ENCODE peak calls at places on chromosomes 13 and 19, in four cellular contexts. O is WTC11; D is CD8-positive, alpha-beta T cell; B is foreskin keratinocyte. K is an unnamed sample.
A peak's percentile ranks its signal among the peaks of the same experiment; 100 is the strongest.

GRCh38 chr19:42433503-42434260 is 6.5 kb upstream of the LIPE start:
- DNase-seq in O (peak; percentile 85), D (peak; percentile 32), B (no peak), K (no peak)

GRCh38 chr19:51727349-51727880 is 3.6 kb upstream of the HAS1 start:
- DNase-seq in O (no peak), D (no peak), B (no peak), K (peak; percentile 66)

GRCh38 chr19:46426506-46427162 is 2.1 kb downstream of the PNMA8C start:
- DNase-seq in O (peak; percentile 87), D (no peak), B (no peak), K (peak; percentile 50)

GRCh38 chr13:26300140-26300539 is 46.2 kb downstream of the CDK8 start:
- DNase-seq in O (no peak), D (no peak), B (no peak), K (peak; percentile 12)

GRCh38 chr13:98325724-98326123 is 148.7 kb upstream of the RNF113B start:
- DNase-seq in O (no peak), D (no peak), B (no peak), K (no peak)

GRCh38 chr13:94269557-94269956 is 209.9 kb downstream of the DCT start:
- DNase-seq in O (no peak), D (no peak), B (no peak), K (no peak)

GRCh38 chr19:6891761-6892385 is 4.5 kb downstream of the ADGRE1 start:
- DNase-seq in O (no peak), D (no peak), B (no peak), K (no peak)

GRCh38 chr13:51328488-51328887 is 11.0 kb upstream of the SERPINE3 start:
- DNase-seq in O (peak; percentile 84), D (no peak), B (no peak), K (no peak)

GRCh38 chr19:11806354-11807098 is 7.5 kb upstream of the ZNF440 start:
- DNase-seq in O (no peak), D (no peak), B (no peak), K (no peak)

GRCh38 chr19:18274303-18274775 is at the start of gene IQCN:
- DNase-seq in O (no peak), D (peak; percentile 39), B (no peak), K (peak; percentile 50)

GRCh38 chr19:46394398-46394797 is 19.0 kb downstream of the CCDC8 start:
- DNase-seq in O (no peak), D (no peak), B (no peak), K (no peak)

GRCh38 chr13:89695343-89696257 is 1651.9 kb upstream of the MIR17HG start:
- DNase-seq in O (peak; percentile 66), D (no peak), B (peak; percentile 21), K (peak; percentile 17)

GRCh38 chr13:84661718-84662117 is 779.4 kb upstream of the SLITRK1 start:
- DNase-seq in O (no peak), D (no peak), B (no peak), K (no peak)

GRCh38 chr13:76823969-76824368 is 62.2 kb downstream of the KCTD12 start:
- DNase-seq in O (no peak), D (no peak), B (no peak), K (no peak)

GRCh38 chr19:51784922-51785690 is 9.9 kb upstream of the FPR3 start:
- DNase-seq in O (no peak), D (no peak), B (peak; percentile 72), K (peak; percentile 14)

GRCh38 chr19:46076951-46077814 is 36.4 kb upstream of the IGFL4 start:
- DNase-seq in O (peak; percentile 83), D (no peak), B (no peak), K (peak; percentile 92)

GRCh38 chr13:50365683-50366391 is 350.6 kb downstream of the KCNRG start:
- DNase-seq in O (no peak), D (no peak), B (peak; percentile 40), K (peak; percentile 55)

GRCh38 chr13:112861876-112862615 is 107.0 kb upstream of the MCF2L start:
- DNase-seq in O (no peak), D (no peak), B (no peak), K (no peak)

GRCh38 chr19:18865973-18866799 is 29.8 kb downstream of the CERS1 start:
- DNase-seq in O (peak; percentile 78), D (no peak), B (no peak), K (peak; percentile 57)

GRCh38 chr13:28137556-28137955 is 789 bp upstream of the PAN3 start:
- DNase-seq in O (no peak), D (no peak), B (no peak), K (no peak)

GRCh38 chr19:38084196-38084595 is 139.8 kb downstream of the DPF1 start:
- DNase-seq in O (no peak), D (no peak), B (no peak), K (no peak)

GRCh38 chr13:32941368-32941767 is 74.9 kb upstream of the KL start:
- DNase-seq in O (no peak), D (no peak), B (no peak), K (no peak)

GRCh38 chr13:95553614-95554385 is 1.3 kb downstream of the CLDN10 start:
- DNase-seq in O (peak; percentile 46), D (no peak), B (no peak), K (no peak)

GRCh38 chr19:34555447-34555846 is 73.9 kb downstream of the WTIP start:
- DNase-seq in O (peak; percentile 48), D (no peak), B (no peak), K (no peak)
- TF ChIP-seq CTCF in O (no peak), D (no peak), B (peak; percentile 39), K (no peak)

GRCh38 chr19:15021286-15022007 is 27.8 kb upstream of the CASP14 start:
- DNase-seq in O (no peak), D (no peak), B (no peak), K (no peak)

GRCh38 chr19:15028490-15028889 is 20.8 kb upstream of the CASP14 start:
- DNase-seq in O (no peak), D (no peak), B (no peak), K (no peak)

GRCh38 chr19:15022752-15023151 is 26.5 kb upstream of the CASP14 start:
- DNase-seq in O (peak; percentile 21), D (no peak), B (no peak), K (no peak)

GRCh38 chr19:15025237-15025636 is 24.0 kb upstream of the CASP14 start:
- DNase-seq in O (peak; percentile 27), D (no peak), B (no peak), K (peak; percentile 36)
- TF ChIP-seq CTCF in O (no peak), D (no peak), B (peak; percentile 28), K (no peak)

GRCh38 chr19:47673426-47673825 is 39.8 kb upstream of the EHD2 start:
- DNase-seq in O (no peak), D (no peak), B (no peak), K (no peak)

GRCh38 chr19:47675271-47675670 is 38.0 kb upstream of the EHD2 start:
- DNase-seq in O (no peak), D (no peak), B (no peak), K (no peak)

GRCh38 chr19:47676811-47677210 is 36.4 kb upstream of the EHD2 start:
- DNase-seq in O (no peak), D (no peak), B (no peak), K (no peak)

GRCh38 chr19:47675859-47676258 is 37.4 kb upstream of the EHD2 start:
- DNase-seq in O (no peak), D (no peak), B (no peak), K (no peak)

DNA sequence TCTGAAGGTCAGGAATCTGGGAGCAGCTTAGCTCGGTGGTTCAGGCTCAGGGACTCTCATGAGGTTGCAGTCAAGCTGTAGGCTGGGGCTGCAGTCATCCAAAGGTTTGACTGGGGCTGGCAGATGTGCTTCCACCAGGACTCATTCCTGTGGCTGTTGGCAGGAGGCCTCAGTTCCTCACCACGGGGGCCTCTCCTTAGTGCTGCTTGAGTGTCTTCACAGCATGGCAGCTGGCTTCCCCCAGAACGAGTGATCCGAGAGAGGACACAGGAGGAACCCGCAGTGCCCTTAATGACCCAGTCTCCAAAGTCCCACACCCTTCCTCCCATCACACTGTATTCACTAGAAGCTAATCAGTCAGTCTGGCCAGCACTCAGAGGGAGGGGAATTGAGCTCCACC is 38.7 kb upstream of the EHD2 start:
- DNase-seq in O (no peak), D (no peak), B (no peak), K (no peak)
- TF ChIP-seq CTCF in O (no peak), D (no peak), B (no peak), K (no peak)

GRCh38 chr13:75800545-75800944 is 164.4 kb downstream of the LMO7 start:
- DNase-seq in O (no peak), D (no peak), B (no peak), K (no peak)
- TF ChIP-seq CTCF in O (no peak), D (no peak), B (no peak), K (no peak)

DNA sequence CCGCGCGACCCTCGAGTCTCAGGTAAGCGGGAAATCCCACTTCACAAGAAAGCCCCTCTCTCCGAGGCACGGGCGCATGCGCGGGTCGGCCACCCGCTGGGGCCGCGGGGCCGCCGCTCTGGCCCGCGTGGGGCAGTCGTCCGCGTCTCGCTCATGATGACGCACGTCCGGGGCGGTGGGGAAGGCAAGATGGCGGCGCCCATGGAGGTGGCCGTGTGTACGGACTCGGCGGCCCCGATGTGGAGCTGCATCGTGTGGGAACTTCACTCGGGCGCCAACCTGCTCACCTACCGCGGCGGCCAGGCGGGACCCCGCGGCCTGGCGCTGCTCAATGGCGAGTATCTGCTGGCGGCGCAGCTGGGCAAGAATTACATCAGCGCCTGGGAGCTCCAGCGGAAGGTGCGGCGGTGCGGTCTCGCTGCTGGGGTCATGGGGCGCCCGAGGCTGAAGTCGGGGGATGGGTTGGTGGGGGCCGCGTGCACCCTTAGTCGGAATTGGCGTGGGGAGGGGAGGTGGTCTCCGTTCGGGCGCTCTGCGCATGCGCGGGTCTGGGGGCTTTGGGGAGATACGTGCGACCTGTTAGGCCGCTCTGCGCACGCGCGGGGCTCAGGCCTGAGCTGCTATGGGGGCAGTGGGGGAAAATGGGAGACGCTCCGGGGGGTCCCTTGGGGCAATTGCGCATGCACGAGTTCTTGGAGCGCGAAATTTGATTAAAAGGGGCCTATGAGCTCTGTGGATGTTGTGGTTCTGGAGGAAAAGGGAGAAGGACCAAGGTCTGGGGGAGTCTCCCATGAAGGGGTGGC is at the start of gene WDR18:
- DNase-seq in O (peak; percentile 91), D (peak; percentile 68), B (peak; percentile 35), K (peak; percentile 97)
- TF ChIP-seq CTCF in O (no peak), D (no peak), B (peak; percentile 46), K (no peak)

DNA sequence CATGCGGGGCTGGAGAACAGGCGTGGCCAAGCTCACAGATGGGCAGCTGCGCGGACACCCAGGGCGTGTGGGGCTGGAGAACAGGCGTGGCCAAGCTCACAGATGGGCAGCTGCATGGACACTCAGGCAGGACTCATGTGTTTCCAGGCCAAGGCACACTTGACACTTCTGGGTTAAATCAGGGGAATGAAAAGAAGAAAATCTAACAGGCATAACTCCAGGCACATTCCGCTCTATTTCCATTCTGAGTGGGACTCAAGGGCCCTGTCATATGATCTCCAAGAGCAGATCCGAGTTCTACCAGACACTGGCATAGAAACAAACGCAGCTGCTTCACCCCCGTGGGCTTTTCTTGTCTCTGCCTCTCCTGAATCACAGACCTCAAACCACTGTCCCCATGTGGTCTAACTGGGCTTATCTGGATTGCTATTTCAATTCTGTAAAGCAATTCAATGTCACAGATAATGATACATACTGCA is 17.4 kb upstream of the C13orf46 start:
- DNase-seq in O (no peak), D (no peak), B (no peak), K (no peak)
- TF ChIP-seq CTCF in O (no peak), D (no peak), B (no peak), K (no peak)

DNA sequence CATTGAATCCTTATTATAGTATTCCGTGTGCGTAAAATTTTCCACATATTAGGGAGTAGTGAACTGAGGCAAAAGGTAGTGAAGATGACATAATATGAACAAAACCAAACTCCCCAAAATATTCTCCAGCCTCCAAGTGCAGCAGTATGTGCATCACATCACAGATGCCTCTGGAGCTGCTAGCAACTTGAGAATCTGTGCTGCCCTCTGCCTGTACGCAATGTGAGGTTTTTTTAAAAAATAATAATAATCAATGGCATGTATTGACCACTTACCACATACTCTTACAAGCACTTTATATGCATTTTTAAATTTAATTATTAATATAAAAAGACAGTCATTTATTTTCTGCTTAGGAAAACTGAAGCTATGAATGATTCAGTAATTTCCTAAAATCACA is 583.0 kb upstream of the SPRY2 start:
- DNase-seq in O (peak; percentile 12), D (no peak), B (no peak), K (no peak)
- TF ChIP-seq CTCF in O (no peak), D (no peak), B (peak; percentile 27), K (no peak)

K was measured in RWPE1.